ENCODE peak calls at places on chromosome 11, in five cellular contexts. R is activated T-cell treated with anti-CD3 and anti-CD28 coated beads, Interleukin-2, amount 50 U/mL, for 48 hours; X is ELF-1; Y is GDM1; N is activated CD4-positive, alpha-beta memory T cell treated with anti-CD3 and anti-CD28 coated beads for 36 hours. F is an unnamed sample.

GRCh38 chr11:104333977-104334376 is 170.0 kb upstream of the PDGFD start:
- DNase-seq in R (peak; percentile 19), X (peak; percentile 34), Y (no peak), N (peak; percentile 12), F (peak; percentile 13)

GRCh38 chr11:67302571-67303131 is 679 bp upstream of the SSH3 start:
- DNase-seq in R (no peak), X (peak; percentile 84), Y (no peak), N (no peak), F (no peak)

GRCh38 chr11:86508604-86509471 is 134.2 kb downstream of the CCDC81 start:
- DNase-seq in R (no peak), X (no peak), Y (no peak), N (no peak), F (peak; percentile 60)

GRCh38 chr11:34600339-34601084 is 20.4 kb upstream of the EHF start:
- DNase-seq in R (no peak), X (no peak), Y (no peak), N (no peak), F (peak; percentile 5)

GRCh38 chr11:9708544-9708943 is 44.7 kb downstream of the SWAP70 start:
- DNase-seq in R (no peak), X (no peak), Y (peak; percentile 80), N (no peak), F (no peak)

GRCh38 chr11:76609736-76610370 is 60.7 kb downstream of the LRRC32 start:
- DNase-seq in R (no peak), X (peak; percentile 70), Y (no peak), N (no peak), F (no peak)

GRCh38 chr11:125519865-125520834 is 24.1 kb upstream of the FEZ1 start:
- DNase-seq in R (no peak), X (no peak), Y (no peak), N (peak; percentile 22), F (no peak)

GRCh38 chr11:62832346-62833234 is at the start of gene TEX54:
- DNase-seq in R (peak; percentile 45), X (no peak), Y (no peak), N (no peak), F (peak; percentile 48)

GRCh38 chr11:118697346-118697745 is 17.9 kb upstream of the TREH start:
- DNase-seq in R (no peak), X (no peak), Y (no peak), N (no peak), F (no peak)

GRCh38 chr11:61679301-61679700 is 890 bp upstream of the DAGLA start:
- DNase-seq in R (no peak), X (peak; percentile 85), Y (no peak), N (no peak), F (no peak)

GRCh38 chr11:115304774-115305472 is 199.3 kb downstream of the CADM1 start:
- DNase-seq in R (no peak), X (no peak), Y (no peak), N (no peak), F (no peak)

GRCh38 chr11:101718406-101718805 is 134.6 kb upstream of the TRPC6 start:
- DNase-seq in R (no peak), X (no peak), Y (no peak), N (no peak), F (no peak)

GRCh38 chr11:4017129-4017528 is 77.5 kb upstream of the RRM1 start:
- DNase-seq in R (no peak), X (no peak), Y (no peak), N (no peak), F (no peak)

GRCh38 chr11:95066721-95067041 is at the start of gene SRSF8:
- DNase-seq in R (no peak), X (no peak), Y (no peak), N (no peak), F (no peak)

GRCh38 chr11:2460540-2461252 is 15.9 kb downstream of the KCNQ1 start:
- DNase-seq in R (no peak), X (no peak), Y (no peak), N (no peak), F (no peak)

GRCh38 chr11:104650234-104650633 is 248.0 kb downstream of the CASP12 start:
- DNase-seq in R (peak; percentile 28), X (no peak), Y (no peak), N (peak; percentile 29), F (no peak)

GRCh38 chr11:44680982-44681597 is 45.7 kb upstream of the TSPAN18 start:
- DNase-seq in R (peak; percentile 64), X (peak; percentile 21), Y (no peak), N (peak; percentile 83), F (peak; percentile 62)

GRCh38 chr11:69011624-69012091 is 1.4 kb downstream of the MRGPRF start:
- DNase-seq in R (no peak), X (no peak), Y (no peak), N (no peak), F (no peak)

GRCh38 chr11:47004595-47005033 is 68.1 kb downstream of the CSTPP1 start:
- DNase-seq in R (no peak), X (peak; percentile 34), Y (peak; percentile 88), N (no peak), F (peak; percentile 92)

GRCh38 chr11:117827521-117828511 is 3.3 kb upstream of the FXYD2 start:
- DNase-seq in R (peak; percentile 34), X (no peak), Y (no peak), N (peak; percentile 18), F (no peak)